ENCODE peak calls at places on chromosome 5, in eight cellular contexts. A is skeletal muscle cell; B is sciatic nerve; D is brain microvascular endothelial cell; R is activated B cell treated with CpG ODN at 0.5 μM for 24 hours; V is activated naive CD4-positive, alpha-beta T cell treated with anti-CD3 and anti-CD28 coated beads, Interleukin-2, amount 50 U/mL, for 16 hours; N is SJSA1; M is germinal center. H is an unnamed sample.

GRCh38 chr5:175746851-175747250 is 89.0 kb downstream of the HRH2 start:
- DNase-seq in D (peak; percentile 3), B (no peak), A (no peak), V (no peak), M (no peak), N (no peak), R (no peak), H (no peak)

GRCh38 chr5:80864706-80865435 is 95.3 kb upstream of the RASGRF2 start:
- DNase-seq in V (no peak), M (no peak), A (no peak), B (no peak), N (no peak), R (no peak), D (no peak), H (peak; percentile 8)

GRCh38 chr5:33877483-33877882 is 14.3 kb downstream of the ADAMTS12 start:
- DNase-seq in D (no peak), V (no peak), R (no peak), M (no peak), A (no peak), N (no peak), B (no peak), H (no peak)

GRCh38 chr5:128062172-128062746 is 21.3 kb upstream of the SLC12A2 start:
- DNase-seq in M (no peak), N (peak; percentile 68), D (no peak), A (no peak), V (no peak), R (no peak), B (no peak), H (no peak)

GRCh38 chr5:55438931-55439477 is 95.8 kb downstream of the PLPP1 start:
- DNase-seq in N (peak; percentile 62), B (no peak), R (no peak), D (peak; percentile 69), M (no peak), V (no peak), A (peak; percentile 49), H (no peak)

GRCh38 chr5:169265888-169266287 is 35.1 kb downstream of the SLIT3 start:
- DNase-seq in R (no peak), D (no peak), N (peak; percentile 24), M (no peak), B (no peak), A (no peak), V (no peak), H (no peak)

GRCh38 chr5:80034559-80034958 is 589 bp upstream of the THBS4 start:
- DNase-seq in A (no peak), D (no peak), M (no peak), N (no peak), V (no peak), B (no peak), R (no peak), H (no peak)

GRCh38 chr5:123512631-123513461 is 869 bp downstream of the CSNK1G3 start:
- DNase-seq in R (peak; percentile 48), D (peak; percentile 25), A (peak; percentile 4), N (peak; percentile 53), B (peak; percentile 75), M (peak; percentile 38), V (peak; percentile 39), H (peak; percentile 65)

GRCh38 chr5:1445895-1446601 is 808 bp upstream of the SLC6A3 start:
- DNase-seq in V (no peak), A (no peak), D (no peak), M (no peak), N (no peak), R (no peak), B (peak; percentile 47), H (no peak)

GRCh38 chr5:54013556-54014157 is 296.7 kb downstream of the ARL15 start:
- DNase-seq in D (peak; percentile 87), N (no peak), M (no peak), R (no peak), B (no peak), V (peak; percentile 38), A (peak; percentile 95), H (no peak)

GRCh38 chr5:129246088-129246487 is 151.5 kb downstream of the ISOC1 start:
- DNase-seq in D (no peak), A (no peak), V (no peak), R (no peak), M (no peak), B (no peak), N (no peak), H (no peak)

GRCh38 chr5:82044015-82044414 is 72.2 kb downstream of the ATG10 start:
- DNase-seq in D (no peak), N (no peak), A (no peak), B (no peak), V (no peak), M (no peak), R (no peak), H (no peak)

GRCh38 chr5:169700611-169701010 is 63.5 kb downstream of the DOCK2 start:
- DNase-seq in A (no peak), D (no peak), R (no peak), V (no peak), M (no peak), B (no peak), N (no peak), H (no peak)

GRCh38 chr5:33936004-33936380 is 194 bp upstream of the RXFP3 start:
- DNase-seq in D (peak; percentile 46), N (peak; percentile 18), V (peak; percentile 34), R (peak; percentile 31), A (peak; percentile 25), B (peak; percentile 65), M (peak; percentile 64), H (peak; percentile 79)

GRCh38 chr5:150291388-150292385 is 2.1 kb upstream of the CAMK2A start:
- DNase-seq in N (no peak), B (no peak), M (no peak), R (no peak), A (no peak), V (no peak), D (no peak), H (no peak)

GRCh38 chr5:103402861-103403260 is 144.3 kb downstream of the MACIR start:
- DNase-seq in R (no peak), V (no peak), B (no peak), N (no peak), D (no peak), M (no peak), A (no peak), H (no peak)

GRCh38 chr5:93395010-93395409 is 186.0 kb downstream of the NR2F1-AS1 start:
- DNase-seq in A (no peak), R (no peak), N (no peak), B (no peak), M (no peak), V (no peak), D (no peak), H (no peak)

GRCh38 chr5:80245986-80246781 is 9.7 kb downstream of the SERINC5 start:
- DNase-seq in D (peak; percentile 25), B (no peak), R (no peak), N (no peak), M (no peak), A (no peak), V (no peak), H (no peak)

GRCh38 chr5:136686192-136686872 is 321.0 kb upstream of the TRPC7 start:
- DNase-seq in A (no peak), D (peak; percentile 20), V (no peak), M (no peak), N (no peak), R (no peak), B (no peak), H (no peak)

GRCh38 chr5:43150748-43151147 is 30.0 kb downstream of the ZNF131 start:
- DNase-seq in R (no peak), N (no peak), M (no peak), A (no peak), B (no peak), V (no peak), D (no peak), H (no peak)

GRCh38 chr5:27947088-27947487 is 908.7 kb upstream of the CDH9 start:
- DNase-seq in D (no peak), A (no peak), M (no peak), V (no peak), N (no peak), R (no peak), B (no peak), H (no peak)

GRCh38 chr5:81225463-81225862 is 7.7 kb upstream of the CKMT2 start:
- DNase-seq in M (no peak), D (no peak), B (no peak), A (no peak), R (no peak), V (no peak), N (no peak), H (no peak)

GRCh38 chr5:123549256-123549904 is 37.4 kb downstream of the CSNK1G3 start:
- DNase-seq in M (peak; percentile 27), D (no peak), V (no peak), A (no peak), B (no peak), N (no peak), R (peak; percentile 42), H (peak; percentile 38)

GRCh38 chr5:95838001-95838520 is 15.5 kb upstream of the GLRX start:
- DNase-seq in B (no peak), A (no peak), D (no peak), N (no peak), R (no peak), V (no peak), M (no peak), H (no peak)

GRCh38 chr5:65483474-65484346 is 2.0 kb upstream of the ADAMTS6 start:
- DNase-seq in V (no peak), D (peak; percentile 32), M (no peak), B (no peak), R (no peak), A (peak; percentile 57), N (peak; percentile 61), H (peak; percentile 72)

GRCh38 chr5:179793470-179794139 is at the start of gene LTC4S:
- DNase-seq in N (no peak), M (no peak), A (no peak), R (peak; percentile 29), B (peak; percentile 85), D (no peak), V (no peak), H (peak; percentile 55)

GRCh38 chr5:150022163-150022540 is 21.6 kb downstream of the HMGXB3 start:
- DNase-seq in M (no peak), N (peak; percentile 90), B (no peak), R (no peak), V (no peak), D (peak; percentile 79), A (peak; percentile 72), H (no peak)

GRCh38 chr5:11239261-11239660 is 478.2 kb upstream of the DAP start:
- DNase-seq in R (no peak), A (no peak), B (no peak), N (no peak), V (no peak), D (no peak), M (no peak), H (no peak)

GRCh38 chr5:923473-923873 is 30.8 kb downstream of the TRIP13 start:
- DNase-seq in R (peak; percentile 65), N (peak; percentile 80), B (peak; percentile 90), M (peak; percentile 84), D (peak; percentile 48), V (peak; percentile 77), A (no peak), H (peak; percentile 90)

GRCh38 chr5:38401145-38401544 is 142.8 kb downstream of the EGFLAM start:
- DNase-seq in A (no peak), V (no peak), B (no peak), R (no peak), M (no peak), D (no peak), N (no peak), H (no peak)